ENCODE peak calls at places on chromosomes 4 and X, in five cellular contexts. C, T, N, W and Q are unnamed samples.

GRCh38 chr4:43234626-43235025 is 342.1 kb downstream of the GRXCR1 start:
- DNase-seq in C (no peak), T (no peak), N (no peak), W (no peak), Q (no peak)

GRCh38 chr4:145935253-145936141 is 3.1 kb downstream of the ZNF827 start:
- DNase-seq in C (no peak), T (no peak), N (peak), W (peak), Q (peak)

GRCh38 chr4:107987916-107988762 is 1.6 kb upstream of the HADH start:
- DNase-seq in C (no peak), T (no peak), N (no peak), W (no peak), Q (no peak)

GRCh38 chrX:12379666-12380065 is 241.4 kb downstream of the FRMPD4 start:
- DNase-seq in C (no peak), T (no peak), N (no peak), W (no peak), Q (no peak)

GRCh38 chr4:150316332-150317205 is 238.3 kb downstream of the DCLK2 start:
- DNase-seq in C (no peak), T (no peak), N (no peak), W (no peak), Q (no peak)

GRCh38 chr4:120071192-120071795 is 4.6 kb upstream of the MAD2L1 start:
- DNase-seq in C (peak), T (peak), N (peak), W (peak), Q (peak)

GRCh38 chrX:47321978-47322377 is 48.4 kb upstream of the ZNF157 start:
- DNase-seq in C (no peak), T (no peak), N (no peak), W (no peak), Q (no peak)

GRCh38 chr4:164383187-164384181 is 370.4 kb upstream of the SMIM31 start:
- DNase-seq in C (no peak), T (no peak), N (peak), W (no peak), Q (no peak)

GRCh38 chrX:151985955-151986354 is 11.5 kb upstream of the GABRE start:
- DNase-seq in C (peak), T (no peak), N (no peak), W (peak), Q (no peak)

GRCh38 chr4:38314663-38315062 is 349.3 kb upstream of the KLF3 start:
- DNase-seq in C (no peak), T (no peak), N (no peak), W (peak), Q (no peak)

GRCh38 chr4:1211371-1211770 is 37.6 kb downstream of the CTBP1 start:
- DNase-seq in C (no peak), T (no peak), N (no peak), W (no peak), Q (no peak)

GRCh38 chr4:109999513-109999912 is 86.8 kb downstream of the EGF start:
- DNase-seq in C (no peak), T (no peak), N (no peak), W (no peak), Q (no peak)

GRCh38 chrX:18354369-18355329 is at the start of gene SCML2:
- DNase-seq in C (peak), T (no peak), N (peak), W (peak), Q (peak)

GRCh38 chrX:130916636-130917422 is 13.8 kb upstream of the ENOX2 start:
- DNase-seq in C (peak), T (peak), N (peak), W (peak), Q (no peak)

GRCh38 chr4:99868126-99868596 is 26.1 kb downstream of the LAMTOR3 start:
- DNase-seq in C (no peak), T (no peak), N (no peak), W (no peak), Q (no peak)

GRCh38 chr4:37139987-37140386 is 104.6 kb upstream of the NWD2 start:
- DNase-seq in C (no peak), T (no peak), N (no peak), W (no peak), Q (no peak)

GRCh38 chr4:57037982-57038604 is 59.4 kb downstream of the POLR2B start:
- DNase-seq in C (peak), T (peak), N (peak), W (peak), Q (peak)

GRCh38 chr4:136805582-136805981 is 726.7 kb downstream of the PCDH18 start:
- DNase-seq in C (no peak), T (no peak), N (no peak), W (no peak), Q (no peak)

GRCh38 chrX:42714981-42715688 is 62.8 kb downstream of the PPP1R2C start:
- DNase-seq in C (no peak), T (no peak), N (peak), W (peak), Q (peak)

GRCh38 chr4:38237139-38237538 is 276.9 kb downstream of the PTTG2 start:
- DNase-seq in C (no peak), T (no peak), N (no peak), W (peak), Q (no peak)

GRCh38 chr4:70158576-70158975 is 4.5 kb downstream of the PRR27 start:
- DNase-seq in C (no peak), T (no peak), N (no peak), W (no peak), Q (no peak)

GRCh38 chr4:41095973-41096372 is 118.4 kb downstream of the APBB2 start:
- DNase-seq in C (no peak), T (no peak), N (no peak), W (no peak), Q (no peak)

GRCh38 chr4:98092833-98093439 is 50.3 kb downstream of the STPG2 start:
- DNase-seq in C (no peak), T (peak), N (no peak), W (peak), Q (peak)

GRCh38 chrX:3609800-3610199 is 103.6 kb downstream of the PRKX start:
- DNase-seq in C (no peak), T (no peak), N (no peak), W (no peak), Q (no peak)

GRCh38 chr4:1871471-1872021 is 353 bp downstream of the NSD2 start:
- DNase-seq in C (peak), T (no peak), N (peak), W (no peak), Q (peak)

GRCh38 chr4:184805462-184806245 is 20.1 kb downstream of the ACSL1 start:
- DNase-seq in C (no peak), T (no peak), N (peak), W (no peak), Q (peak)

GRCh38 chr4:183098723-183099536 is at the start of gene WWC2:
- DNase-seq in C (peak), T (peak), N (peak), W (peak), Q (peak)

GRCh38 chr4:37977471-37978452 is 17.6 kb downstream of the PTTG2 start:
- DNase-seq in C (peak), T (peak), N (peak), W (peak), Q (peak)

GRCh38 chr4:1982124-1983052 is 26.4 kb downstream of the NELFA start:
- DNase-seq in C (no peak), T (no peak), N (no peak), W (no peak), Q (no peak)

GRCh38 chr4:140720387-140721087 is 35.6 kb downstream of the TBC1D9 start:
- DNase-seq in C (no peak), T (no peak), N (no peak), W (peak), Q (no peak)

GRCh38 chr4:38266616-38267015 is 306.4 kb downstream of the PTTG2 start:
- DNase-seq in C (peak), T (peak), N (no peak), W (peak), Q (no peak)

GRCh38 chr4:114209589-114209988 is 230.1 kb upstream of the ARSJ start:
- DNase-seq in C (no peak), T (no peak), N (no peak), W (no peak), Q (no peak)

GRCh38 chrX:64204701-64205440 is 637 bp downstream of the AMER1 start:
- DNase-seq in C (peak), T (no peak), N (peak), W (peak), Q (no peak)

GRCh38 chrX:115650916-115651315 is 89.9 kb downstream of the PLS3 start:
- DNase-seq in C (peak), T (peak), N (peak), W (peak), Q (no peak)

GRCh38 chr4:189177130-189177529 is 763.5 kb upstream of the FRG1 start:
- DNase-seq in C (no peak), T (peak), N (no peak), W (no peak), Q (no peak)

GRCh38 chr4:94722270-94722669 is 35.5 kb upstream of the BMPR1B start:
- DNase-seq in C (no peak), T (no peak), N (no peak), W (no peak), Q (no peak)

DNA sequence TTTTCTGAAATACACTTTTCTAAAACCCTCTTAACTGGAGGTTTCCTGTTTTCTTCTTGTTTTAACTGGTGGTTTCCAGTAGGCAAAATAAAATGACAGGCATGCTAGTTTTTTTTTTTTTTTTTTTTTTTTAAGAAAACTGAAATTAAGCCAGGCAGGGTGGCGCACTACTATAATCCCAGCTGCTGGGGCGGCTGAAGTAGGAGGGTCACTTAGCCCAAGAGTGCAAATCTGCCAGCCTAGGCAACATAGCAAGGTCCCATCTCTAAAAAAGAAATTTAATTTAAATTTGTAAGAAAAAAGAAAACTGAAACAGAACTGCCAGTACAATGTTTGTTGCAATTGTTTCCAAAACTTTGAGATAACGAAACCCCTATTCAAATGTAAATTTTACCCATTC is 44.0 kb downstream of the TMEM144 start:
- DNase-seq in C (no peak), T (no peak), N (no peak), W (no peak), Q (no peak)
- TF ChIP-seq JUND in C (no peak), T (no peak), N (no peak), W (no peak), Q (no peak)

GRCh38 chr4:122783301-122784215 is 43.1 kb upstream of the FGF2 start:
- DNase-seq in C (no peak), T (peak), N (no peak), W (peak), Q (peak)
- TF ChIP-seq JUND in C (no peak), T (peak), N (peak), W (no peak), Q (no peak)

GRCh38 chr4:15501941-15502340 is 32.3 kb downstream of the CC2D2A start:
- DNase-seq in C (no peak), T (no peak), N (no peak), W (no peak), Q (no peak)

GRCh38 chr4:15500721-15501120 is 31.0 kb downstream of the CC2D2A start:
- DNase-seq in C (no peak), T (no peak), N (no peak), W (no peak), Q (no peak)

GRCh38 chr4:15506464-15506863 is 36.8 kb downstream of the CC2D2A start:
- DNase-seq in C (no peak), T (no peak), N (no peak), W (no peak), Q (no peak)

GRCh38 chr4:15507679-15508078 is 38.0 kb downstream of the CC2D2A start:
- DNase-seq in C (no peak), T (no peak), N (no peak), W (no peak), Q (no peak)

GRCh38 chr4:15504041-15504440 is 34.4 kb downstream of the CC2D2A start:
- DNase-seq in C (no peak), T (no peak), N (no peak), W (no peak), Q (no peak)
- TF ChIP-seq JUND in C (no peak), T (no peak), N (no peak), W (no peak), Q (no peak)

GRCh38 chr4:182015893-182016292 is 227.3 kb upstream of the TENM3 start:
- DNase-seq in C (no peak), T (no peak), N (no peak), W (no peak), Q (no peak)
- TF ChIP-seq JUND in C (no peak), T (no peak), N (no peak), W (no peak), Q (no peak)

GRCh38 chr4:58602022-58602421 is 1491.8 kb upstream of the IGFBP7 start:
- DNase-seq in C (no peak), T (no peak), N (no peak), W (no peak), Q (no peak)
- TF ChIP-seq JUND in C (no peak), T (no peak), N (no peak), W (no peak), Q (no peak)

GRCh38 chrX:16700734-16701133 is 11.7 kb downstream of the CTPS2 start:
- DNase-seq in C (no peak), T (no peak), N (no peak), W (peak), Q (no peak)

GRCh38 chrX:16696956-16697355 is 15.5 kb downstream of the CTPS2 start:
- DNase-seq in C (no peak), T (no peak), N (no peak), W (no peak), Q (no peak)

GRCh38 chrX:16699389-16699788 is 13.1 kb downstream of the CTPS2 start:
- DNase-seq in C (no peak), T (no peak), N (no peak), W (no peak), Q (no peak)

DNA sequence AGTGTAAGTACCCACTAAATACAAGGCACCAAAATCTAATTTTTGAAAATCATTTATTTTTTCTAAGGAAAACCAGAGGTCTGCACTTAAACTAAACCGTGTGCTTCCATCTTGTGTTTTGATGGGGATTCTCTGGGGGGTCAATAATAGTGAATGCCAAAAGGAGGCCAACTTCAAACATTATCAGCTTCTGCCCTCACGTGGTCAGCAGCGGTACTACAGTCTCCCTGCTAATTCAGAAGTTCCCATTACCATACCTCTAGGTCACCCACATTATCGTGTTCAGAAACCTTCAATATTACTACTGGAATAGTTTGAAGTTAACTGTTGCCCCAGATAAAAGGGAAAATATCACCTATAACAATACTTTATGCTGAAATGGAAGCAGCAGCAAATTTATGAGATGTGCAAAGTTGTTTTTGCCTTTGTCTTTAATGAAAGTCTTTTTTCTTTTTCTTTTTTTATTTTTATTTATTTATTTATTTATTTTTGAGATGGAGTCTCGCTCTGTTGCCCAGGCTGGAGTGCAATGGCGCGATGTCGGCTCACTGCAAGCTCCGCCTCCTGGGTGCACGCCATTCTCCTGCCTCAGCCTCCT is 17.3 kb downstream of the CTPS2 start:
- DNase-seq in C (peak), T (peak), N (peak), W (peak), Q (peak)
- TF ChIP-seq JUND in C (no peak), T (no peak), N (no peak), W (no peak), Q (no peak)

GRCh38 chr4:186840222-186840701 is 116.6 kb upstream of the FAT1 start:
- DNase-seq in C (peak), T (peak), N (no peak), W (no peak), Q (no peak)
- TF ChIP-seq JUND in C (no peak), T (no peak), N (no peak), W (no peak), Q (no peak)